ENCODE peak calls at places on chromosome X, in four cellular contexts. E is HL-60, R is brain microvascular endothelial cell, F is GM23248. D is an unnamed sample.

GRCh38 chrX:8084023-8084422 is 87.0 kb downstream of the VCX2 start:
- DNase-seq in F (no peak), E (no peak), R (peak; percentile 52), D (peak; percentile 2)

GRCh38 chrX:65871671-65872311 is 168.1 kb downstream of the VSIG4 start:
- DNase-seq in R (no peak), E (peak; percentile 49), F (peak; percentile 11), D (no peak)

GRCh38 chrX:7603387-7603786 is 239.6 kb upstream of the VCX start:
- DNase-seq in F (no peak), R (no peak), E (no peak), D (no peak)

GRCh38 chrX:7574325-7574724 is 268.6 kb upstream of the VCX start:
- DNase-seq in E (no peak), R (peak; percentile 40), F (peak; percentile 25), D (no peak)

GRCh38 chrX:133726211-133726630 is 259.2 kb downstream of the GPC3 start:
- DNase-seq in E (no peak), R (peak; percentile 75), F (peak; percentile 61), D (no peak)

GRCh38 chrX:139063364-139063763 is 351.8 kb upstream of the FGF13 start:
- DNase-seq in E (no peak), R (no peak), F (no peak), D (no peak)

GRCh38 chrX:40012039-40012799 is 85.5 kb downstream of the BCOR start:
- DNase-seq in R (peak; percentile 20), F (peak; percentile 67), E (no peak), D (no peak)

GRCh38 chrX:40434947-40435346 is 145.8 kb upstream of the ATP6AP2 start:
- DNase-seq in F (peak; percentile 20), E (no peak), R (no peak), D (peak; percentile 16)

GRCh38 chrX:130124577-130124976 is 14.3 kb upstream of the ELF4 start:
- DNase-seq in E (no peak), R (no peak), F (no peak), D (no peak)

GRCh38 chrX:13120017-13120416 is 75.6 kb upstream of the FAM9C start:
- DNase-seq in F (peak; percentile 39), R (peak; percentile 93), E (no peak), D (no peak)

GRCh38 chrX:103758555-103758954 is 18.1 kb upstream of the PLP1 start:
- DNase-seq in F (no peak), R (no peak), E (no peak), D (no peak)

GRCh38 chrX:102604327-102604726 is 5.0 kb downstream of the ARMCX5 start:
- DNase-seq in F (no peak), R (no peak), E (no peak), D (no peak)

GRCh38 chrX:46653482-46653881 is 79.9 kb downstream of the CHST7 start:
- DNase-seq in F (no peak), E (peak; percentile 10), R (no peak), D (no peak)

GRCh38 chrX:124086411-124086810 is 124.9 kb downstream of the STAG2 start:
- DNase-seq in F (no peak), E (no peak), R (no peak), D (no peak)

GRCh38 chrX:155070038-155070437 is 898 bp downstream of the CMC4 start:
- DNase-seq in E (no peak), F (peak; percentile 24), R (no peak), D (no peak)

GRCh38 chrX:71556026-71556425 is 22.2 kb upstream of the GCNA start:
- DNase-seq in E (no peak), R (no peak), F (no peak), D (no peak)

GRCh38 chrX:129678176-129678880 is 23.6 kb upstream of the APLN start:
- DNase-seq in E (peak; percentile 14), R (no peak), F (peak; percentile 62), D (peak; percentile 36)

GRCh38 chrX:74349387-74349786 is 45.4 kb downstream of the ZCCHC13 start:
- DNase-seq in R (peak; percentile 59), E (no peak), F (peak; percentile 68), D (no peak)

GRCh38 chrX:7159132-7159861 is 11.3 kb upstream of the PUDP start:
- DNase-seq in R (no peak), F (peak; percentile 81), E (peak; percentile 70), D (no peak)

GRCh38 chrX:86051741-86052140 is 4.4 kb upstream of the CHM start:
- DNase-seq in R (no peak), F (no peak), E (no peak), D (no peak)

GRCh38 chrX:143669395-143669794 is 33.5 kb upstream of the SLITRK4 start:
- DNase-seq in F (peak; percentile 28), R (no peak), E (no peak), D (no peak)

GRCh38 chrX:143017272-143017671 is 8.5 kb upstream of the SPANXN4 start:
- DNase-seq in F (no peak), E (no peak), R (no peak), D (no peak)

DNA sequence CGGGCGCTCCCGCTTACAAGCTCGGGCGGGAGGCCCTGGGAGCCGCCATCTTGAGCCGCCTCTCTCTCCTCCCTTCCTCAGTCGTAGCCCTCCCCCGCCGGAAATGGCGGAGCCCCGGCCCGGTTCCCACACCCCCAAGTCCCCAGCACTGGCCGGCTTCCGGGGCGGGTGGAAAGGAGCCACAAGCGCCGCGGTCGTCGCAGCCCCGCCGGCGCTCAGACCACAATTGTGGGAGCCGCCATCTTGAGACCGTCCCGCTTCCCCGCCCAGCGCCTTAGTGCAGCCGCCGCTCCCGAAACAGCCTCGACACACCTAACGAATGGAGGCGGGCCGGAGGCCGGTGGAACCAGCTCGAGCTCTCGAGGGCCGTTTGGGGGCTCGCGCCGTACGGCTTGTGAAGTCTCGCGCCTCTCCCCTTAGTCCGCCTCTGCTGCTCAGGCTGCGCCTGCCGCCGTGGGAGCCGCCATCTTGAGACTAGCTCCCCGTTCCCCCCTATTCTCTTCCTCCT is 440 bp downstream of the HCFC1 start:
- DNase-seq in F (peak; percentile 90), R (peak; percentile 82), E (peak; percentile 88), D (peak; percentile 48)
- H3K27ac ChIP-seq in F (peak overlapping the region; percentile 100), R (peak overlapping the region; percentile 98), E (peak overlapping the region; percentile 99), D (peak overlapping the region; percentile 98)

DNA sequence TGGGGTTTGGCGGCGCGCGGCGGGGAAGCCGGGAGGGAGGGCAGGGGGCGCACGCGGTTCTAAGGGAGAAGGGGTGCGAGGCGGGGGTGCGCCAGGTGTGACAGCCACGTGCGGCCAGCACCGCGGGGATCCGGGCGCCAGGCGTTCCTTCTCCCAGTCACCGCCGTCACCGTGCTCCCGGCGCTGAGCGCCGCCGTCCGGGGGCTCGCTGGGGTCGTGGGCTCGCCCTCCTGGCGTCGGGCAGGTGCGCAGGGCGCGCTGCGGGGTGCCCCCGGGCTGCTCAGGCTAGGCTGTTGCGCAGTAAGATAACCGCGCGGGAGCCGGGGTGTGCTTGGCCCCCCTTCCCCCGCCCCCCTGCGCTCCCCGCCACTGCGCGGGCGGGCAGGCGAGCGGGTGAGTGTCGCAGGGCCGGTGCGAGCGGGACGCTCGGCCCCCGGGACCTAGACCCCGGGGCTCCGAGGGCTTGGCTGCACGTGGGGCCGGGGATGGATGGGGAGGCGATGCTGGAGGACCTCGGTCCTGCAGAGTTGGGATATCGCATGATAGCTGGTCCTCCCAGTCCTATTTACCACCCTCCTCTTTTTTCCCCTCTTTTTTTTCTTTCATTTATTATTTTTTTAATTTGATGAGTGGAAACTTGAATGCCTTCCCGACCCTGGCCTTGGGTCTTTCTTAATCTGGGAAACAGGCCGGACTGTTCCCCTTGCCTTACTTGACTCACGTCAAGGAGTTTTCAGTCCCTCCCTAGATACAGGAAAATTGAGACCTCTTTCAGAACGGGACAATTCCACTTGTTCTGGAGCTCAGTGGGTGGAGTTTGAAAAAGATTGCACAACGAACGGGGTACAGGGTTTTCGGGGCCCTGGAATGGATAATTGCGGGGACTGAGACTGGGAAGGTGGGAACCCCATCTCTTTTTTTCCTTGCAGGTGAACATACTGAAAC is 797 bp downstream of the TXLNG start:
- DNase-seq in R (no peak), E (no peak), F (peak; percentile 53), D (peak; percentile 4)
- H3K27ac ChIP-seq in R (no peak overlapping the region), E (peak overlapping the region; percentile 81), F (peak overlapping the region; percentile 67), D (peak overlapping the region; percentile 79)

GRCh38 chrX:56232221-56233082 is at the start of gene KLF8:
- DNase-seq in E (peak; percentile 2), F (peak; percentile 56), R (no peak), D (no peak)
- H3K27ac ChIP-seq in E (no peak within 1 kb of the TSS), F (no peak within 1 kb of the TSS), R (no peak within 1 kb of the TSS), D (peak within 1 kb of the TSS; percentile 56)

DNA sequence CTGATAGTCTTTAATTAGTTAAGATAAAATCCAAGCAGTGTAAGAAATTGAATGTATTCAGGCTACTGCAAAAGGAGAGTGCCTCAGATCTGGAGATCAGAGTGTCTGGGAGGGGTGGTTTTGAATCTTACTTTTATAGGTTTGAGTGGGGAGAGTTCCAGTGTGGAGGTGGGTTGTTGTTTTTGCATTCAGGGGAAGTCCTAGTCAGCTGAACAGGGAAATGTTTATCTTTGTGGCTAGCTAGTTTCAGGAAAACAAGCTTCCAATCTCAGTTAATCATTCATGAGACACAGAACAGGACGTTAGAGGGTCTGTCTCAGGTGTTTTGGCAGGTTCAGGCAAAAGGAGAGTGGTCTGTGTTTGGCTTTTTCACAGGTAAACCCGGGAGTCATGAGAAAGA is 26.0 kb downstream of the ZNF81 start:
- DNase-seq in E (no peak), F (no peak), R (no peak), D (no peak)
- H3K27ac ChIP-seq in E (no peak overlapping the region), F (no peak overlapping the region), R (no peak overlapping the region), D (no peak overlapping the region)

GRCh38 chrX:2550288-2551020 is 49.7 kb upstream of the DHRSX start:
- DNase-seq in F (peak; percentile 9), E (no peak), R (no peak), D (no peak)
- H3K27ac ChIP-seq in F (no peak overlapping the region), E (no peak overlapping the region), R (no peak overlapping the region), D (no peak overlapping the region)

GRCh38 chrX:49286136-49286535 is 16.5 kb downstream of the PPP1R3F start:
- DNase-seq in R (no peak), E (no peak), F (no peak), D (no peak)

GRCh38 chrX:49286581-49286980 is 16.9 kb upstream of the GAGE10 start:
- DNase-seq in R (no peak), E (no peak), F (no peak), D (no peak)

GRCh38 chrX:49282647-49283011 is 13.0 kb downstream of the PPP1R3F start:
- DNase-seq in E (no peak), R (peak; percentile 4), F (peak; percentile 60), D (no peak)

GRCh38 chrX:49287665-49288064 is 15.8 kb upstream of the GAGE10 start:
- DNase-seq in R (no peak), E (no peak), F (no peak), D (no peak)

DNA sequence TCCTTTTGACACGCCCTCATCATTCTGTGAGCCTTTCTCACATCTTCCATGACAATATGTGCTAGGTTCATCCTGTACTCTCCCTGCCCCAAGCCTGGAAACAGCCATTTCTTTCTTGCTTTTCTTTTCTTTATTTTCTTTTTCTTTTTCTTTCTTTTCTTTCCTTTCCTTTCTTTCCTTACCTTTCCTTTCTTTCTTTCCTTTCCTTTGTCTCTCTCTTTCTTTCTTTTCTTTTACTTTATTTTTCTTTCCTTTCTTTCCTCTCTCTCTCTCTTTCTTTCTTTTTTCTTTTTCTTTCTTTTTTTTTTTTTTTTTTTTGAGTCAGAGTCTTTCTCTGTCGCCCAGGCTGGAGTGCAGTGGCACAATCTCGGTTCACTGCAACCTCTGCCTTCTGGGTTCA is 14.6 kb downstream of the PPP1R3F start:
- DNase-seq in E (no peak), R (no peak), F (no peak), D (no peak)
- H3K27ac ChIP-seq in E (no peak overlapping the region), R (no peak overlapping the region), F (no peak overlapping the region), D (no peak overlapping the region)

DNA sequence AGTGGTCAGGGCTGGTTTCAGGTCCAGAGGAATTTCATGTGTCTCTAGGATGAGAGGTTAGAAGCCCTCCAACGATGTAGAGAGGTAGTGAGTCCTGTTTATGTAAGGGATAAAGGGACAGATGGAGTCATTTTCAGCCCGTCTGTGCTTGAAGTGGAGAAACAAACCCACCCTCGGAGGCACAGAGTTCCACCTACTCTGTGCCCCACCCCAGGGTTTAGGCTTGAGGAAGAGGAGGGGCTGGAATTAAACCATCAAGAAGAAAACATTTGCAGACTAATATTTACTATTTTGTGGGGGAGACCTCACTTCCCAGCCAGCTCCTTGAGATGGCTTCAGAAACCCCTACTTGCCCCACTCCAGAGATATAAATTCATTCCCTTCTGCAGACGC is 857 bp upstream of the GNL3L start:
- DNase-seq in E (no peak), F (no peak), R (no peak), D (no peak)
- H3K27ac ChIP-seq in E (peak overlapping the region; percentile 93), F (peak overlapping the region; percentile 60), R (no peak overlapping the region), D (peak overlapping the region; percentile 97)